ENCODE peak calls at places on chromosomes 13 and 19, in ten cellular contexts. Y is RCC 7860, W is AG09309, A is GOT3, F is pancreas, Z is colonic mucosa, Q is HFF-Myc, L is HCEC 1CT, I is NCI-H2081, R is T-helper 2 cell. S is an unnamed sample.

GRCh38 chr19:33186835-33187540 is 7.1 kb upstream of the LRP3 start:
- DNase-seq in Y (no peak), W (no peak), A (no peak), F (no peak), Z (peak), Q (no peak), L (no peak), I (no peak), R (no peak), S (no peak)

GRCh38 chr13:70203661-70204229 is 95.5 kb upstream of the KLHL1 start:
- DNase-seq in Y (no peak), W (no peak), A (no peak), F (no peak), Z (no peak), Q (no peak), L (no peak), I (peak), R (no peak), S (no peak)

GRCh38 chr19:39474139-39474620 is 6.5 kb upstream of the TIMM50 start:
- DNase-seq in Y (no peak), W (no peak), A (no peak), F (peak), Z (peak), Q (no peak), L (no peak), I (peak), R (peak), S (peak)

GRCh38 chr13:35957174-35957867 is 173.9 kb downstream of the DCLK1 start:
- DNase-seq in Y (no peak), W (peak), A (no peak), F (no peak), Z (no peak), Q (no peak), L (no peak), I (no peak), R (no peak), S (no peak)

GRCh38 chr19:33685541-33685940 is 63.8 kb downstream of the CHST8 start:
- DNase-seq in Y (no peak), W (no peak), A (no peak), F (no peak), Z (no peak), Q (no peak), L (no peak), I (no peak), R (no peak), S (no peak)

GRCh38 chr19:10006335-10006708 is 4.0 kb downstream of the COL5A3 start:
- DNase-seq in Y (no peak), W (no peak), A (no peak), F (no peak), Z (no peak), Q (no peak), L (peak), I (no peak), R (no peak), S (no peak)

GRCh38 chr13:73440296-73440895 is 381.6 kb downstream of the KLF5 start:
- DNase-seq in Y (no peak), W (no peak), A (no peak), F (no peak), Z (peak), Q (no peak), L (no peak), I (no peak), R (no peak), S (no peak)

GRCh38 chr13:39196957-39197644 is 158.8 kb downstream of the NHLRC3 start:
- DNase-seq in Y (no peak), W (no peak), A (no peak), F (no peak), Z (no peak), Q (no peak), L (no peak), I (no peak), R (no peak), S (no peak)

GRCh38 chr13:33817843-33818661 is at the start of gene RFC3:
- DNase-seq in Y (peak), W (peak), A (peak), F (peak), Z (peak), Q (peak), L (peak), I (peak), R (peak), S (peak)

GRCh38 chr19:4453232-4454179 is 4.1 kb downstream of the UBXN6 start:
- DNase-seq in Y (no peak), W (no peak), A (no peak), F (no peak), Z (no peak), Q (no peak), L (no peak), I (no peak), R (no peak), S (peak)

GRCh38 chr13:48258002-48258401 is 25.0 kb downstream of the ITM2B start:
- DNase-seq in Y (peak), W (no peak), A (no peak), F (no peak), Z (no peak), Q (no peak), L (no peak), I (no peak), R (no peak), S (no peak)

GRCh38 chr19:1154731-1155351 is 19.2 kb downstream of the SBNO2 start:
- DNase-seq in Y (peak), W (peak), A (no peak), F (peak), Z (peak), Q (no peak), L (peak), I (no peak), R (no peak), S (no peak)

GRCh38 chr19:29683009-29683408 is 17.7 kb downstream of the PLEKHF1 start:
- DNase-seq in Y (no peak), W (no peak), A (no peak), F (no peak), Z (no peak), Q (no peak), L (no peak), I (no peak), R (no peak), S (no peak)

GRCh38 chr13:112455476-112456059 is 79.4 kb downstream of the SPACA7 start:
- DNase-seq in Y (no peak), W (no peak), A (no peak), F (no peak), Z (no peak), Q (no peak), L (no peak), I (no peak), R (no peak), S (no peak)

GRCh38 chr13:110130431-110130830 is 176.5 kb downstream of the COL4A1 start:
- DNase-seq in Y (no peak), W (no peak), A (no peak), F (no peak), Z (no peak), Q (no peak), L (no peak), I (no peak), R (no peak), S (no peak)

GRCh38 chr13:75357576-75358295 is 124.2 kb downstream of the TBC1D4 start:
- DNase-seq in Y (peak), W (no peak), A (no peak), F (no peak), Z (no peak), Q (peak), L (peak), I (peak), R (peak), S (peak)

GRCh38 chr13:19713186-19713965 is 69.4 kb downstream of the PSPC1 start:
- DNase-seq in Y (peak), W (peak), A (no peak), F (no peak), Z (no peak), Q (peak), L (peak), I (no peak), R (no peak), S (no peak)

GRCh38 chr19:16143399-16144215 is at the start of gene HSH2D:
- DNase-seq in Y (no peak), W (no peak), A (no peak), F (peak), Z (peak), Q (no peak), L (no peak), I (peak), R (peak), S (peak)

GRCh38 chr19:56725829-56726424 is 54.4 kb upstream of the ZNF835 start:
- DNase-seq in Y (no peak), W (no peak), A (no peak), F (no peak), Z (no peak), Q (no peak), L (no peak), I (no peak), R (no peak), S (no peak)

GRCh38 chr13:21911916-21912315 is 241.0 kb downstream of the FGF9 start:
- DNase-seq in Y (no peak), W (no peak), A (no peak), F (no peak), Z (no peak), Q (no peak), L (no peak), I (no peak), R (no peak), S (no peak)

GRCh38 chr13:32153056-32153455 is 121.5 kb downstream of the FRY start:
- DNase-seq in Y (no peak), W (peak), A (no peak), F (no peak), Z (no peak), Q (peak), L (peak), I (no peak), R (no peak), S (no peak)

GRCh38 chr13:24905242-24905641 is 141.3 kb downstream of the RNF17 start:
- DNase-seq in Y (no peak), W (peak), A (no peak), F (no peak), Z (no peak), Q (no peak), L (peak), I (no peak), R (no peak), S (no peak)

GRCh38 chr13:48679941-48680630 is 26.4 kb downstream of the CYSLTR2 start:
- DNase-seq in Y (no peak), W (no peak), A (no peak), F (no peak), Z (no peak), Q (no peak), L (no peak), I (no peak), R (no peak), S (no peak)

GRCh38 chr13:32639502-32640105 is 53.4 kb downstream of the PDS5B start:
- DNase-seq in Y (peak), W (peak), A (no peak), F (peak), Z (peak), Q (peak), L (peak), I (peak), R (peak), S (no peak)

GRCh38 chr13:73661687-73662425 is 472.3 kb downstream of the KLF12 start:
- DNase-seq in Y (no peak), W (no peak), A (no peak), F (no peak), Z (no peak), Q (no peak), L (no peak), I (peak), R (no peak), S (no peak)

GRCh38 chr13:112959206-112959605 is 9.8 kb upstream of the MCF2L start:
- DNase-seq in Y (no peak), W (no peak), A (no peak), F (no peak), Z (no peak), Q (no peak), L (no peak), I (no peak), R (no peak), S (no peak)